ENCODE peak calls at places on chromosomes 13 and 19, in seven cellular contexts. W is IMR-90, C is heart right ventricle, M is fibroblast of mammary gland, V is cardiac muscle cell, I is coronary artery, O is AG04450. Y is an unnamed sample.

GRCh38 chr19:51407631-51408131 is 9.8 kb downstream of the SIGLEC10 start:
- DNase-seq in C (no peak), I (no peak), W (peak), V (peak), O (no peak), M (peak), Y (no peak)

GRCh38 chr19:11987405-11988231 is 22.8 kb downstream of the ZNF763 start:
- DNase-seq in C (peak), O (peak), W (peak), I (peak), V (peak), M (peak), Y (peak)

GRCh38 chr13:42524487-42525034 is 49.4 kb upstream of the TNFSF11 start:
- DNase-seq in C (no peak), V (no peak), W (no peak), O (no peak), M (peak), I (no peak), Y (no peak)

GRCh38 chr13:74301200-74302063 is 167.2 kb upstream of the KLF12 start:
- DNase-seq in I (no peak), O (no peak), M (no peak), W (peak), C (no peak), V (no peak), Y (no peak)

GRCh38 chr19:1250374-1251232 is 2.2 kb downstream of the MIDN start:
- DNase-seq in W (peak), M (no peak), O (no peak), C (no peak), V (peak), I (no peak), Y (no peak)

GRCh38 chr19:15299568-15300409 is 32.5 kb downstream of the BRD4 start:
- DNase-seq in M (no peak), W (peak), V (peak), I (no peak), C (no peak), O (peak), Y (no peak)

GRCh38 chr19:30314805-30315155 is 57.4 kb upstream of the ZNF536 start:
- DNase-seq in C (no peak), M (no peak), V (no peak), W (no peak), I (peak), O (no peak), Y (no peak)

GRCh38 chr13:46622918-46623256 is 69.9 kb downstream of the LRCH1 start:
- DNase-seq in I (no peak), O (peak), C (no peak), W (peak), M (peak), V (peak), Y (no peak)

GRCh38 chr19:56133858-56134654 is 7.0 kb upstream of the ZNF444 start:
- DNase-seq in C (no peak), O (no peak), V (peak), M (peak), W (peak), I (no peak), Y (no peak)

DNA sequence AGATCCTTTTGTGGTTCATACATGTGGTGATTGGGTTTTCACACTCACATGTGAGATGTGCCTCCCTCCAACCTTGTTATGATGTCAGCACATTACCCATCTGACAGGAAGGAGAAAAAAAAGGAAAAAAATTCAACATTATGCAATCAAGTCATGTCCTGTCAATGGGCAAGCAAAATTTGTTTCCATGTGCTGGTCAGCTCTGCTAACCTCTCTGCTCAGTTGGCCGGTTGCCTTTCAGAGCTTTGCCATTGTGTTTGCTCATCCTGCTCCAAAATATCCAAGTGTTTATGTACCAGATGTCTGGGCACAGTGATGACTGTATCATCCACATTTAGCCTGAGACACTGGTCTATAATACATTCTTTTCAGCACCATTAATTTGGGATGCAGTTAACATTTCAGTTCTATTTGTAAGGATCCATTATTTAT is 27.0 kb upstream of the METTL21C start:
- DNase-seq in W (no peak), C (no peak), O (no peak), V (peak), M (peak), I (no peak), Y (no peak)
- TF ChIP-seq CTCF in W (no peak), C (no peak), O (no peak), V (no peak), M (no peak), I (no peak), Y (no peak)

GRCh38 chr19:18194554-18195238 is 1.7 kb downstream of the MPV17L2 start:
- DNase-seq in M (peak), I (no peak), V (peak), O (no peak), C (peak), W (peak), Y (no peak)
- H3K4me3 ChIP-seq in M (peak), I (peak), V (no peak), O (peak), C (no peak), W (no peak), Y (peak)

GRCh38 chr19:45163156-45163555 is 2.4 kb upstream of the NKPD1 start:
- DNase-seq in V (no peak), W (no peak), O (no peak), C (no peak), M (no peak), I (no peak), Y (no peak)

GRCh38 chr19:45166723-45167252 is 6.0 kb upstream of the NKPD1 start:
- DNase-seq in V (no peak), I (no peak), O (no peak), C (no peak), M (no peak), W (no peak), Y (no peak)

GRCh38 chr19:45162464-45163143 is 1.8 kb upstream of the NKPD1 start:
- DNase-seq in M (no peak), C (no peak), V (no peak), O (no peak), I (no peak), W (no peak), Y (no peak)

GRCh38 chr19:45163751-45164150 is 3.0 kb upstream of the NKPD1 start:
- DNase-seq in M (no peak), O (no peak), V (no peak), C (no peak), W (no peak), I (no peak), Y (no peak)

GRCh38 chr19:45164577-45165335 is 4.0 kb upstream of the NKPD1 start:
- DNase-seq in O (no peak), M (peak), I (no peak), C (peak), V (peak), W (peak), Y (peak)
- TF ChIP-seq CTCF in O (no peak), M (no peak), I (no peak), C (no peak), V (no peak), W (no peak), Y (no peak)

GRCh38 chr13:75481176-75482069 is 546 bp downstream of the TBC1D4 start:
- DNase-seq in W (no peak), I (no peak), V (peak), C (peak), O (no peak), M (no peak), Y (no peak)

GRCh38 chr13:75482820-75483079 is 781 bp upstream of the TBC1D4 start:
- DNase-seq in I (no peak), C (no peak), V (no peak), O (no peak), W (no peak), M (no peak), Y (no peak)

GRCh38 chr13:75479102-75479501 is 2.9 kb downstream of the TBC1D4 start:
- DNase-seq in M (no peak), O (no peak), W (no peak), I (no peak), V (no peak), C (no peak), Y (no peak)

GRCh38 chr13:75482070-75482819 is at the start of gene TBC1D4:
- DNase-seq in I (peak), W (peak), O (peak), M (peak), V (peak), C (peak), Y (peak)

GRCh38 chr13:75480691-75481175 is 1.2 kb downstream of the TBC1D4 start:
- DNase-seq in I (no peak), M (peak), V (peak), W (peak), O (no peak), C (peak), Y (peak)
- H3K4me3 ChIP-seq in I (peak), M (peak), V (peak), W (peak), O (peak), C (peak), Y (peak)

GRCh38 chr19:2663920-2664571 is 38.4 kb downstream of the GNG7 start:
- DNase-seq in W (no peak), V (peak), O (no peak), I (no peak), M (no peak), C (peak), Y (peak)
- TF ChIP-seq CTCF in W (peak), V (no peak), O (no peak), I (no peak), M (peak), C (peak), Y (peak)